ENCODE peak calls at places on chromosomes 4 and X, in seven cellular contexts. W is AG04450, R is fibroblast of lung, Q is GM23338, X is PC-9, S is tibial nerve, J is lower leg skin. M is an unnamed sample.

GRCh38 chrX:43892471-43892870 is 10.2 kb upstream of the MAOB start:
- DNase-seq in R (no peak), X (no peak), J (no peak), W (no peak), S (no peak), Q (no peak), M (no peak)

GRCh38 chrX:72314242-72314641 is 8.5 kb upstream of the CITED1 start:
- DNase-seq in J (no peak), W (no peak), S (no peak), Q (no peak), R (no peak), X (no peak), M (no peak)

GRCh38 chr4:65658117-65658516 is 12.2 kb downstream of the EPHA5 start:
- DNase-seq in S (no peak), X (no peak), J (no peak), W (no peak), Q (peak; percentile 24), R (no peak), M (no peak)

GRCh38 chrX:15761564-15762191 is 23.6 kb downstream of the CA5B start:
- DNase-seq in Q (peak; percentile 70), S (peak; percentile 11), X (peak; percentile 7), W (no peak), R (no peak), J (no peak), M (no peak)

GRCh38 chr4:52750819-52751348 is 341 bp downstream of the ERVMER34-1 start:
- DNase-seq in R (peak; percentile 7), X (no peak), J (peak; percentile 85), S (no peak), Q (peak; percentile 60), W (no peak), M (no peak)

GRCh38 chrX:155864655-155865054 is 16.5 kb upstream of the VAMP7 start:
- DNase-seq in Q (peak; percentile 35), R (no peak), S (no peak), J (no peak), W (no peak), X (no peak), M (no peak)

GRCh38 chrX:50596056-50596455 is 125.4 kb upstream of the DGKK start:
- DNase-seq in R (no peak), S (no peak), X (no peak), W (no peak), Q (no peak), J (no peak), M (no peak)

GRCh38 chrX:13215729-13216128 is 104.1 kb downstream of the ATXN3L start:
- DNase-seq in W (peak; percentile 7), S (no peak), Q (no peak), J (no peak), R (peak; percentile 61), X (no peak), M (no peak)

GRCh38 chrX:134898450-134898849 is 92.3 kb upstream of the SMIM10 start:
- DNase-seq in X (no peak), S (no peak), W (no peak), R (no peak), J (no peak), Q (no peak), M (no peak)

GRCh38 chr4:176123710-176124407 is 58.2 kb downstream of the WDR17 start:
- DNase-seq in W (no peak), S (no peak), R (peak; percentile 6), J (no peak), Q (peak; percentile 79), X (peak; percentile 2), M (no peak)

GRCh38 chrX:125322431-125322830 is 2.8 kb downstream of the TEX13C start:
- DNase-seq in J (no peak), X (no peak), R (no peak), W (no peak), Q (no peak), S (no peak), M (no peak)

GRCh38 chr4:136713140-136713539 is 819.2 kb downstream of the PCDH18 start:
- DNase-seq in Q (peak; percentile 36), R (peak; percentile 17), J (no peak), S (no peak), W (peak; percentile 24), X (no peak), M (no peak)

GRCh38 chr4:42320822-42321388 is 76.4 kb upstream of the SHISA3 start:
- DNase-seq in R (no peak), J (no peak), W (no peak), X (no peak), S (no peak), Q (no peak), M (no peak)

GRCh38 chrX:651922-652775 is 21.6 kb downstream of the SHOX start:
- DNase-seq in J (peak; percentile 60), R (no peak), S (no peak), W (no peak), Q (no peak), X (no peak), M (peak; percentile 28)

GRCh38 chrX:30278365-30278764 is 30.8 kb downstream of the NR0B1 start:
- DNase-seq in S (no peak), J (no peak), W (no peak), X (no peak), Q (no peak), R (peak; percentile 42), M (no peak)

GRCh38 chr4:152118108-152118507 is 357.3 kb upstream of the GATB start:
- DNase-seq in W (no peak), S (no peak), R (no peak), Q (no peak), J (no peak), X (no peak), M (no peak)

GRCh38 chrX:68443155-68443868 is 10.0 kb upstream of the OPHN1 start:
- DNase-seq in S (no peak), J (no peak), R (peak; percentile 58), W (no peak), Q (no peak), X (peak; percentile 46), M (no peak)

GRCh38 chrX:148928803-148929202 is 428.4 kb downstream of the AFF2 start:
- DNase-seq in R (peak; percentile 70), X (no peak), S (no peak), Q (no peak), W (no peak), J (no peak), M (no peak)

GRCh38 chr4:45438047-45438446 is 685.8 kb downstream of the GABRG1 start:
- DNase-seq in S (no peak), X (no peak), R (no peak), W (no peak), J (no peak), Q (no peak), M (no peak)

GRCh38 chrX:11533211-11533651 is 132.5 kb downstream of the ARHGAP6 start:
- DNase-seq in R (peak; percentile 78), X (no peak), W (peak; percentile 52), Q (peak; percentile 67), J (no peak), S (no peak), M (no peak)

GRCh38 chrX:11530621-11531020 is 135.1 kb downstream of the ARHGAP6 start:
- DNase-seq in Q (no peak), R (peak; percentile 16), W (no peak), J (no peak), S (no peak), X (no peak), M (no peak)

GRCh38 chrX:11532291-11533075 is 133.2 kb downstream of the ARHGAP6 start:
- DNase-seq in R (no peak), S (no peak), Q (peak; percentile 6), X (no peak), W (no peak), J (no peak), M (no peak)

GRCh38 chrX:11528623-11529022 is 137.1 kb downstream of the ARHGAP6 start:
- DNase-seq in Q (no peak), R (no peak), X (no peak), J (no peak), W (no peak), S (no peak), M (no peak)

GRCh38 chrX:11531226-11531625 is 134.5 kb downstream of the ARHGAP6 start:
- DNase-seq in X (no peak), J (no peak), S (no peak), W (no peak), R (peak; percentile 3), Q (no peak), M (no peak)
- TF ChIP-seq CTCF in X (no peak), J (no peak), S (peak; percentile 34), W (peak; percentile 39), R (peak; percentile 39), Q (no peak), M (peak; percentile 43)

GRCh38 chrX:136607236-136607635 is 40.7 kb upstream of the CD40LG start:
- DNase-seq in R (no peak), J (no peak), Q (no peak), W (no peak), X (no peak), S (no peak), M (no peak)

DNA sequence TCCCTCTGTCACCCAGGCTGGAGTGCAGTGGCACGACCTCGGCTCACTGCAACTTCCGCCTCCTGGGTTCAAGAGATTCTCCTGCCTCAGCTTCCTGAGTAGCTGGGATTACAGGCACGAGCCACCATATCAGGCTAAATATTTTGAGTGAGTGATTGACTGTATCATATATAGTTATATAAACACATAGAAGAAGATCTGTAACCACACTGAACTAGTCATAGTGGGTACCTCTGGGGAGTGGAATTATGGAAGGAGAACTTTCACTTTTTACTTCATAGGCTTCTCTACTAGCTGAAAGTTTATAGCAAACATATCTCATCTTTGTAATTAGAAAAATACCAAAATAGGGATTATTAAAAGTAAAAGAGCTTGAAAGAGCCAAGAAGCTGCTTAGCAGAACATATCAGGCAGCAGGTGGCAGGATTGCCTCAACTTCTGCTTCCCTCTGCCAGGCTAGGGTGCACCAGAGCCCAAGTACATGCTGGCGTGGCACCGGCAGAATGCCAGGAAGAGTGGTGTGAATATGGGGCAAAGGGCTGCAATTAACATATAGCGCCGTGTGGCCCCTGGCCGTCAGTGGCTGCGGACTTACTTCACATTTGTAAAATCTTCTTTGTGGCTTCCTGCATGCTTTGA is 39.5 kb upstream of the CD40LG start:
- DNase-seq in W (no peak), S (peak; percentile 5), X (peak; percentile 13), R (peak; percentile 2), Q (peak; percentile 38), J (no peak), M (no peak)
- TF ChIP-seq CTCF in W (no peak), S (no peak), X (peak; percentile 56), R (peak; percentile 15), Q (peak; percentile 72), J (no peak), M (peak; percentile 17)

DNA sequence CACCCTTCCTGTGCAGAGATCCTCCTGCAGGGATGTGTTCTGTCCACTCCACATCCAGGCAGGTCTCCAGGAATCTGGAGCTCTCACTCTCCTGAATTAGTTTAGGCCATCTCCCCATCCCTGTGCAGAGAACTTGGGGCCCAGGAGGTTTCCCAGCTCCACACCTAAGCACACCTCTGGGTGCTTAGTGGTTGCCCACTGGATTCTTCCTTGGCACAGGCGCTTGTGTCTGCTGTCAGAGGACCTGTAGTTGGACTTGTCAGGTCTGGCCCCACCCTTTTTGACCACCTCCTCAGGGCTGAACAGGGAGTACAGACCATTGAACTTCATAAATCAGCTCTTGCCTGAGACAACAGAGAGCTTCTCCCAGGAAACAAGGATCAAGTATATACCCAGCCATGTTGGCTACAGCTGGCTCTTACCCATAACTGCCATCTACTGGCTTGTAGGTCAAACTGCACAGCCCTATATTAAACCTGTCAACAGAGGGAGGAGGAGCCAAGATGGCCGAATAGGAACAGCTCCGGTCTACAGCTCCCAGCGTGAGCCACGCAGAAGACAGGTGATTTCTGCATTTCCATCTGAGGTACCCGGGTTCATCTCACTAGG is 275.5 kb downstream of the PPARGC1A start:
- DNase-seq in W (no peak), S (no peak), J (no peak), Q (peak; percentile 76), X (no peak), R (peak; percentile 61), M (no peak)
- TF ChIP-seq CTCF in W (peak; percentile 10), S (no peak), J (no peak), Q (peak; percentile 75), X (peak; percentile 50), R (peak; percentile 26), M (no peak)

GRCh38 chrX:19535481-19535880 is 20.2 kb upstream of the MAP3K15 start:
- DNase-seq in J (no peak), S (no peak), Q (peak; percentile 42), W (no peak), X (no peak), R (no peak), M (no peak)
- TF ChIP-seq CTCF in J (no peak), S (no peak), Q (peak; percentile 53), W (peak; percentile 51), X (peak; percentile 57), R (peak; percentile 49), M (no peak)